ENCODE peak calls at places on chromosome 6, in nine cellular contexts. One of them, this sample, is unnamed.

GRCh38 chr6:24495516-24495847 is 713 bp downstream of the ALDH5A1 start:
- DNase-seq in osteoblast: peak; percentile 86
- DNase-seq in WERI-Rb-1: peak; percentile 89
- DNase-seq in lower lobe of right lung: peak; percentile 84
- DNase-seq in adrenal gland: peak; percentile 53
- DNase-seq in CD8-positive, alpha-beta memory T cell: peak; percentile 55
- DNase-seq in dorsolateral prefrontal cortex: peak; percentile 47
- DNase-seq in right cardiac atrium: peak; percentile 62
- DNase-seq in effector memory CD4-positive, alpha-beta T cell: no peak
- DNase-seq in this sample: no peak

GRCh38 chr6:24666097-24666615 is 543 bp downstream of the TDP2 start:
- DNase-seq in osteoblast: peak; percentile 58
- DNase-seq in WERI-Rb-1: peak; percentile 71
- DNase-seq in lower lobe of right lung: peak; percentile 63
- DNase-seq in adrenal gland: peak; percentile 52
- DNase-seq in CD8-positive, alpha-beta memory T cell: no peak
- DNase-seq in dorsolateral prefrontal cortex: peak; percentile 56
- DNase-seq in right cardiac atrium: peak; percentile 41
- DNase-seq in effector memory CD4-positive, alpha-beta T cell: no peak
- DNase-seq in this sample: no peak

GRCh38 chr6:22888147-22888831 is 318.9 kb downstream of the HDGFL1 start:
- DNase-seq in osteoblast: no peak
- DNase-seq in WERI-Rb-1: no peak
- DNase-seq in lower lobe of right lung: no peak
- DNase-seq in adrenal gland: no peak
- DNase-seq in CD8-positive, alpha-beta memory T cell: no peak
- DNase-seq in dorsolateral prefrontal cortex: no peak
- DNase-seq in right cardiac atrium: no peak
- DNase-seq in effector memory CD4-positive, alpha-beta T cell: no peak
- DNase-seq in this sample: no peak

GRCh38 chr6:280775-281468 is 11.4 kb upstream of the DUSP22 start:
- DNase-seq in osteoblast: peak; percentile 58
- DNase-seq in WERI-Rb-1: no peak
- DNase-seq in lower lobe of right lung: no peak
- DNase-seq in adrenal gland: no peak
- DNase-seq in CD8-positive, alpha-beta memory T cell: no peak
- DNase-seq in dorsolateral prefrontal cortex: no peak
- DNase-seq in right cardiac atrium: no peak
- DNase-seq in effector memory CD4-positive, alpha-beta T cell: no peak
- DNase-seq in this sample: no peak

GRCh38 chr6:157469378-157469777 is 88.4 kb downstream of the ZDHHC14 start:
- DNase-seq in osteoblast: no peak
- DNase-seq in WERI-Rb-1: no peak
- DNase-seq in lower lobe of right lung: no peak
- DNase-seq in adrenal gland: no peak
- DNase-seq in CD8-positive, alpha-beta memory T cell: no peak
- DNase-seq in dorsolateral prefrontal cortex: no peak
- DNase-seq in right cardiac atrium: no peak
- DNase-seq in effector memory CD4-positive, alpha-beta T cell: no peak
- DNase-seq in this sample: no peak

GRCh38 chr6:112183271-112183671 is 71.1 kb downstream of the LAMA4 start:
- DNase-seq in osteoblast: no peak
- DNase-seq in WERI-Rb-1: no peak
- DNase-seq in lower lobe of right lung: no peak
- DNase-seq in adrenal gland: no peak
- DNase-seq in CD8-positive, alpha-beta memory T cell: no peak
- DNase-seq in dorsolateral prefrontal cortex: no peak
- DNase-seq in right cardiac atrium: no peak
- DNase-seq in effector memory CD4-positive, alpha-beta T cell: no peak
- DNase-seq in this sample: no peak

GRCh38 chr6:152669894-152670293 is 27.8 kb upstream of the MYCT1 start:
- DNase-seq in osteoblast: peak; percentile 29
- DNase-seq in WERI-Rb-1: no peak
- DNase-seq in lower lobe of right lung: no peak
- DNase-seq in adrenal gland: no peak
- DNase-seq in CD8-positive, alpha-beta memory T cell: no peak
- DNase-seq in dorsolateral prefrontal cortex: no peak
- DNase-seq in right cardiac atrium: no peak
- DNase-seq in effector memory CD4-positive, alpha-beta T cell: no peak
- DNase-seq in this sample: no peak

GRCh38 chr6:79436232-79436631 is 101.0 kb downstream of the LCA5 start:
- DNase-seq in osteoblast: no peak
- DNase-seq in WERI-Rb-1: no peak
- DNase-seq in lower lobe of right lung: no peak
- DNase-seq in adrenal gland: no peak
- DNase-seq in CD8-positive, alpha-beta memory T cell: no peak
- DNase-seq in dorsolateral prefrontal cortex: no peak
- DNase-seq in right cardiac atrium: no peak
- DNase-seq in effector memory CD4-positive, alpha-beta T cell: no peak
- DNase-seq in this sample: no peak

GRCh38 chr6:125918681-125919566 is 37.6 kb upstream of the HINT3 start:
- DNase-seq in osteoblast: peak; percentile 38
- DNase-seq in WERI-Rb-1: no peak
- DNase-seq in lower lobe of right lung: no peak
- DNase-seq in adrenal gland: peak; percentile 40
- DNase-seq in CD8-positive, alpha-beta memory T cell: peak; percentile 54
- DNase-seq in dorsolateral prefrontal cortex: no peak
- DNase-seq in right cardiac atrium: peak; percentile 25
- DNase-seq in effector memory CD4-positive, alpha-beta T cell: peak; percentile 21
- DNase-seq in this sample: no peak

GRCh38 chr6:135411339-135411738 is 86.2 kb downstream of the AHI1 start:
- DNase-seq in osteoblast: no peak
- DNase-seq in WERI-Rb-1: no peak
- DNase-seq in lower lobe of right lung: no peak
- DNase-seq in adrenal gland: no peak
- DNase-seq in CD8-positive, alpha-beta memory T cell: no peak
- DNase-seq in dorsolateral prefrontal cortex: no peak
- DNase-seq in right cardiac atrium: no peak
- DNase-seq in effector memory CD4-positive, alpha-beta T cell: no peak
- DNase-seq in this sample: no peak

GRCh38 chr6:42406296-42407280 is 45.1 kb downstream of the TRERF1 start:
- DNase-seq in osteoblast: peak; percentile 53
- DNase-seq in WERI-Rb-1: no peak
- DNase-seq in lower lobe of right lung: no peak
- DNase-seq in adrenal gland: no peak
- DNase-seq in CD8-positive, alpha-beta memory T cell: no peak
- DNase-seq in dorsolateral prefrontal cortex: no peak
- DNase-seq in right cardiac atrium: no peak
- DNase-seq in effector memory CD4-positive, alpha-beta T cell: no peak
- DNase-seq in this sample: no peak

GRCh38 chr6:34343823-34344222 is 48.6 kb downstream of the NUDT3 start:
- DNase-seq in osteoblast: no peak
- DNase-seq in WERI-Rb-1: no peak
- DNase-seq in lower lobe of right lung: no peak
- DNase-seq in adrenal gland: no peak
- DNase-seq in CD8-positive, alpha-beta memory T cell: no peak
- DNase-seq in dorsolateral prefrontal cortex: no peak
- DNase-seq in right cardiac atrium: no peak
- DNase-seq in effector memory CD4-positive, alpha-beta T cell: no peak
- DNase-seq in this sample: no peak

DNA sequence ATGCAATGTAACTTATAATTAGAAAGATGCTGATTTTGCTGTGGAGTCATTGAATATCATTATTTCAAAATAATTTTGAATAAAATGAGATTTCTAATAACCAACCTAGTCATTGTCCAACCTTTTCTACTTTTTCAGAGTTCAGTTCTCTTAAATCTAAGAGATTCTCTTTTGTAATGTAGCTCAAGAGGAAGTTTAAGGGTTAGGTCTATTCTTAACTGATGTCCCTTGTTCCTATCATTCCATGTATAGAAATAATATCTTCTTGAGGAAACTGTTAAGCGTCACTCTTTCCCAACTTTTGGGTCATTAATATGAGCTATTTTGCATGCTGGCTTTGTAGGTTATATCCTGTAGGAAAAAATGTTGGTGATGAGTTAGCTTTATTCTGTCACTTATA is 27.0 kb downstream of the RNF144B start:
- DNase-seq in osteoblast: no peak
- DNase-seq in WERI-Rb-1: no peak
- DNase-seq in lower lobe of right lung: no peak
- DNase-seq in adrenal gland: no peak
- DNase-seq in CD8-positive, alpha-beta memory T cell: no peak
- DNase-seq in dorsolateral prefrontal cortex: no peak
- DNase-seq in right cardiac atrium: no peak
- DNase-seq in effector memory CD4-positive, alpha-beta T cell: no peak
- DNase-seq in this sample: no peak
- H3K27ac ChIP-seq in osteoblast: no peak overlapping the region
- H3K27ac ChIP-seq in WERI-Rb-1: no peak overlapping the region
- H3K27ac ChIP-seq in lower lobe of right lung: no peak overlapping the region
- H3K27ac ChIP-seq in adrenal gland: no peak overlapping the region
- H3K27ac ChIP-seq in CD8-positive, alpha-beta memory T cell: no peak overlapping the region
- H3K27ac ChIP-seq in dorsolateral prefrontal cortex: no peak overlapping the region
- H3K27ac ChIP-seq in right cardiac atrium: no peak overlapping the region
- H3K27ac ChIP-seq in effector memory CD4-positive, alpha-beta T cell: no peak overlapping the region
- H3K27ac ChIP-seq in this sample: no peak overlapping the region

GRCh38 chr6:15255481-15256414 is 9.9 kb downstream of the JARID2 start:
- DNase-seq in osteoblast: no peak
- DNase-seq in WERI-Rb-1: peak; percentile 57
- DNase-seq in lower lobe of right lung: no peak
- DNase-seq in adrenal gland: peak; percentile 41
- DNase-seq in CD8-positive, alpha-beta memory T cell: no peak
- DNase-seq in dorsolateral prefrontal cortex: no peak
- DNase-seq in right cardiac atrium: no peak
- DNase-seq in effector memory CD4-positive, alpha-beta T cell: no peak
- DNase-seq in this sample: no peak

GRCh38 chr6:15252205-15252604 is 6.3 kb downstream of the JARID2 start:
- DNase-seq in osteoblast: no peak
- DNase-seq in WERI-Rb-1: peak; percentile 56
- DNase-seq in lower lobe of right lung: no peak
- DNase-seq in adrenal gland: no peak
- DNase-seq in CD8-positive, alpha-beta memory T cell: no peak
- DNase-seq in dorsolateral prefrontal cortex: no peak
- DNase-seq in right cardiac atrium: no peak
- DNase-seq in effector memory CD4-positive, alpha-beta T cell: no peak
- DNase-seq in this sample: no peak

GRCh38 chr6:15256538-15257222 is 10.8 kb downstream of the JARID2 start:
- DNase-seq in osteoblast: no peak
- DNase-seq in WERI-Rb-1: no peak
- DNase-seq in lower lobe of right lung: no peak
- DNase-seq in adrenal gland: no peak
- DNase-seq in CD8-positive, alpha-beta memory T cell: no peak
- DNase-seq in dorsolateral prefrontal cortex: no peak
- DNase-seq in right cardiac atrium: no peak
- DNase-seq in effector memory CD4-positive, alpha-beta T cell: no peak
- DNase-seq in this sample: no peak

GRCh38 chr6:15253107-15254073 is 7.5 kb downstream of the JARID2 start:
- DNase-seq in osteoblast: no peak
- DNase-seq in WERI-Rb-1: no peak
- DNase-seq in lower lobe of right lung: no peak
- DNase-seq in adrenal gland: no peak
- DNase-seq in CD8-positive, alpha-beta memory T cell: no peak
- DNase-seq in dorsolateral prefrontal cortex: no peak
- DNase-seq in right cardiac atrium: no peak
- DNase-seq in effector memory CD4-positive, alpha-beta T cell: no peak
- DNase-seq in this sample: no peak

DNA sequence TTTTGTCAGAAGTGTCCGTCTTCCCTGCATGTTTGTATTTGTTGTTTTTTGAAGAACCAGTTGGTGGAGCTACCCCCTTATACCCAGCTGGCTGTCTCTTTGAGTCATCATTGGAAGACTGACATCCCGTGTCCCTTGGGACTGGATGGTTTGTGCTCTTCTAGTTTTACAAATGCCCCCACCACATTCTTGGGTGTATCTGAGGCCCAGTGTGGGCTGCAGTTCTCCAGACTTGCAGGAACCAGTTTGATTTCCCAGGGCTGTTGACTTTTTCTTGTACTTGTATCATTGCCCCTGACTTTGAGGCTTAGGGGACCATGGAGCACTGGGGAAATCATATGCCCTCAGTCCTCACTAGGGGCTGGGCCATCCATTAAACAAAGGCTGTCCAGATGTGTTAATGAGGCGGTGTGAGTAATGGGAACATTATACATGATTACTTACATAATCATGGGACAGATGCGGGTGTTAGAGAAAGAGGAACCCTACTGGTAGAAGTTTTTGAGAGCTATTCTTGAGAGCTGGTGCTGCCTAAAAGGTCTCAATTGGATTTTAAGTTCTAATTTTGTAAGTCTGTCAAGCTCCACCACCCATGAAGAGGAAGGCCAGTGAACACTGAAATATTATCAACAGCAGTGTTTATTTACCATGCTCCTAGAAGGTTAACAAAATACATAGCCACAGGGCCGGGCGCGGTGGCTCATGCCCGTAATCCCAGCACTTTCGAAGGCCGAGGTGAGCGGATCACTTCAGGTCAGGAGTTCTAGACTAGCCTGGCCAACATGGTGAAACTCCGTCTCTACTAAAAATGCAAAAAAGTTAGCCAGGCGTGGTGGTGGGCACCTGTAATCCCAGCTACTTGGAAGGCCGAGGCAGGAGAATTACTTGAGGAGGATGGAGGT is 8.5 kb downstream of the JARID2 start:
- DNase-seq in osteoblast: no peak
- DNase-seq in WERI-Rb-1: no peak
- DNase-seq in lower lobe of right lung: no peak
- DNase-seq in adrenal gland: no peak
- DNase-seq in CD8-positive, alpha-beta memory T cell: no peak
- DNase-seq in dorsolateral prefrontal cortex: no peak
- DNase-seq in right cardiac atrium: no peak
- DNase-seq in effector memory CD4-positive, alpha-beta T cell: no peak
- DNase-seq in this sample: no peak
- H3K27ac ChIP-seq in osteoblast: no peak overlapping the region
- H3K27ac ChIP-seq in WERI-Rb-1: no peak overlapping the region
- H3K27ac ChIP-seq in lower lobe of right lung: no peak overlapping the region
- H3K27ac ChIP-seq in adrenal gland: no peak overlapping the region
- H3K27ac ChIP-seq in CD8-positive, alpha-beta memory T cell: no peak overlapping the region
- H3K27ac ChIP-seq in dorsolateral prefrontal cortex: peak overlapping the region; percentile 80
- H3K27ac ChIP-seq in right cardiac atrium: no peak overlapping the region
- H3K27ac ChIP-seq in effector memory CD4-positive, alpha-beta T cell: no peak overlapping the region
- H3K27ac ChIP-seq in this sample: peak overlapping the region; percentile 71

GRCh38 chr6:56853541-56853940 is 101.4 kb upstream of the BEND6 start:
- DNase-seq in osteoblast: no peak
- DNase-seq in WERI-Rb-1: no peak
- DNase-seq in lower lobe of right lung: no peak
- DNase-seq in adrenal gland: no peak
- DNase-seq in CD8-positive, alpha-beta memory T cell: no peak
- DNase-seq in dorsolateral prefrontal cortex: no peak
- DNase-seq in right cardiac atrium: no peak
- DNase-seq in effector memory CD4-positive, alpha-beta T cell: no peak
- DNase-seq in this sample: no peak
- H3K27ac ChIP-seq in osteoblast: peak overlapping the region; percentile 10
- H3K27ac ChIP-seq in WERI-Rb-1: no peak overlapping the region
- H3K27ac ChIP-seq in lower lobe of right lung: no peak overlapping the region
- H3K27ac ChIP-seq in adrenal gland: no peak overlapping the region
- H3K27ac ChIP-seq in CD8-positive, alpha-beta memory T cell: no peak overlapping the region
- H3K27ac ChIP-seq in dorsolateral prefrontal cortex: peak overlapping the region; percentile 88
- H3K27ac ChIP-seq in right cardiac atrium: no peak overlapping the region
- H3K27ac ChIP-seq in effector memory CD4-positive, alpha-beta T cell: no peak overlapping the region
- H3K27ac ChIP-seq in this sample: no peak overlapping the region

DNA sequence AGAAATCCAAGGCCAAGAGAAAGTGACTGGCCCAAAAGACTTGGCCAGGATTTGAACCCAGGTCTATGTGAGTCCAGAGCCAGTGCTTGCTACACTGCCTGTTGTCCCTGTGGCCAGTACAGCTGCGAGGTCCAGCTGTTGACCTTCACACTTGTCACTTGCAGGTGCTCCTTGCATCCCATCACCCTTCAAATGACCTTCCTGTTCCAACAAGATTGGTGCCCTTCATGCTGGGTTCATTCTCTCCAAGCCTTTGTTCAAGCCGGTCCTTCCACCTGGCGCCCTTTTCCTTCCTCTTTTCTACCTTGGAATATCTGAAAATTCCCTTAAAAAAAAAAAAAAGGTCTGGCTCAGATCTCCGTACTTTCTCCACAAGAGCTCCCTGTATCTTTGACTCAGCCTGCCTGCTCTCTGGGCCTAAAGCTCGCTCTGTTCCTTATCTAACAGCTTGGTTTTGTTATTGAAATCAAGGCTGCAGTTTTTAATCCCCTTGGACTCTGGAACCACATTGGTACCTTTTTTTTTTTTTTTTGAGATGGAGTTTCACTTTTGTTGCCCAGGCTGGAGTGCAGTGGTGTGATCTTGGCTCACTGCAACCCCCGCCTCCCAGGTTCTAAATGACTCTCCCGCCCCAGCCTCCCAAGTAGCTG is 22.2 kb upstream of the MRPS18A start:
- DNase-seq in osteoblast: no peak
- DNase-seq in WERI-Rb-1: no peak
- DNase-seq in lower lobe of right lung: no peak
- DNase-seq in adrenal gland: no peak
- DNase-seq in CD8-positive, alpha-beta memory T cell: no peak
- DNase-seq in dorsolateral prefrontal cortex: no peak
- DNase-seq in right cardiac atrium: no peak
- DNase-seq in effector memory CD4-positive, alpha-beta T cell: no peak
- DNase-seq in this sample: no peak
- H3K27ac ChIP-seq in osteoblast: peak overlapping the region; percentile 27
- H3K27ac ChIP-seq in WERI-Rb-1: no peak overlapping the region
- H3K27ac ChIP-seq in lower lobe of right lung: peak overlapping the region; percentile 32
- H3K27ac ChIP-seq in adrenal gland: peak overlapping the region; percentile 67
- H3K27ac ChIP-seq in CD8-positive, alpha-beta memory T cell: no peak overlapping the region
- H3K27ac ChIP-seq in dorsolateral prefrontal cortex: no peak overlapping the region
- H3K27ac ChIP-seq in right cardiac atrium: peak overlapping the region; percentile 81
- H3K27ac ChIP-seq in effector memory CD4-positive, alpha-beta T cell: no peak overlapping the region
- H3K27ac ChIP-seq in this sample: no peak overlapping the region